ENCODE peak calls at places on chromosome 1, in nine cellular contexts. H is GM13976, X is fibroblast of pulmonary artery, S is HL-60, Y is BJ, T is fibroblast of villous mesenchyme, B is GM20000, V is body of pancreas, R is type B pancreatic cell. Z is an unnamed sample.
A peak's percentile ranks its signal among the peaks of the same experiment; 100 is the strongest.

GRCh38 chr1:97827887-97828286 is 92.9 kb downstream of the DPYD start:
- DNase-seq in H (peak; percentile 37), X (no peak), S (no peak), Y (no peak), T (no peak), B (peak; percentile 31), V (no peak), R (no peak), Z (no peak)

GRCh38 chr1:44628962-44629756 is 45.1 kb downstream of the TMEM53 start:
- DNase-seq in H (no peak), X (peak; percentile 76), S (no peak), Y (peak; percentile 89), T (peak; percentile 59), B (no peak), V (no peak), R (no peak), Z (no peak)

GRCh38 chr1:242002528-242002927 is 3.6 kb upstream of the MAP1LC3C start:
- DNase-seq in H (no peak), X (no peak), S (no peak), Y (no peak), T (peak; percentile 36), B (no peak), V (no peak), R (no peak), Z (no peak)

GRCh38 chr1:248404024-248404423 is 1.2 kb downstream of the OR2T1 start:
- DNase-seq in H (no peak), X (peak; percentile 17), S (peak; percentile 47), Y (no peak), T (peak; percentile 20), B (peak; percentile 28), V (no peak), R (no peak), Z (no peak)

GRCh38 chr1:94936861-94937620 is 10.1 kb upstream of the CNN3 start:
- DNase-seq in H (no peak), X (no peak), S (no peak), Y (no peak), T (no peak), B (no peak), V (no peak), R (no peak), Z (no peak)

GRCh38 chr1:30596891-30597290 is 126.5 kb downstream of the MATN1 start:
- DNase-seq in H (no peak), X (no peak), S (no peak), Y (no peak), T (no peak), B (no peak), V (no peak), R (no peak), Z (no peak)

GRCh38 chr1:243508303-243508713 is 252.5 kb downstream of the SDCCAG8 start:
- DNase-seq in H (peak; percentile 47), X (no peak), S (no peak), Y (no peak), T (no peak), B (peak; percentile 48), V (no peak), R (no peak), Z (no peak)

GRCh38 chr1:73674945-73675561 is 522.9 kb downstream of the LRRIQ3 start:
- DNase-seq in H (peak; percentile 5), X (peak; percentile 8), S (no peak), Y (no peak), T (peak; percentile 1), B (peak; percentile 4), V (no peak), R (no peak), Z (peak; percentile 3)

GRCh38 chr1:220921991-220922390 is 42.7 kb downstream of the HLX start:
- DNase-seq in H (no peak), X (no peak), S (no peak), Y (no peak), T (no peak), B (no peak), V (no peak), R (no peak), Z (no peak)

GRCh38 chr1:240539031-240539430 is 72.9 kb downstream of the GREM2 start:
- DNase-seq in H (no peak), X (no peak), S (no peak), Y (no peak), T (no peak), B (no peak), V (no peak), R (no peak), Z (no peak)

DNA sequence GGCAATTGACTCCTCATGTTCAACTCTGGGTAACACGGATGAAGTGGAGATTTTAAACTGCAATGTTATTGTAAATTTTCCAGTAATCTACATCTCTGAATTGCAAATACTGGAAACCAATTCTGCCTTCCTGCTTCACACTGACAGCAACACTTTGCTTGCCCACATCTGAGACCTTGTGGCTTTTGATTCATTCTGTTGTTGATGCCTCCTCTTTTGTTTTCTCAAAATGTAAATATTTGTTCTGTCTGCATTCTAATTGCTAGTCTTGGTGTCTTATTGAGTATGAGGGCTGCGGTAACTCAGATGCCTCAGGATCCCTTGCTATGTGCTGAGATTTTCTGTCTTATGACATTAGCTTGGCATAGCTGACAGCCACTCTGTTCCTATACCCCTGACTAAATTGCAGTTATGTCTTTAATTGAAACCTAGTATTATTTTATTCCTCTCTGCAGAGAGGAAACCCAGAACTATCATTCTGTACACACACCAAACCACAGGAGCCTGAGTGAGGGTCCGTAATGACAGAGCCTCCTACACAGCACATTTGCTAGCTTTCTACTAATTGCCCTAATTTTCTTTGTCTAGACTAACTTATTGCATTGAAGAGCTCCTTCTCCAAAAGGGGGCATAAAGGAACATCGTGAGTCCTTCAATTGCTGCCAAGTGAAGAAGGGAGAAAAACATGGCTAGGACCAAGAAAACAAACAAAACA is 72.1 kb downstream of the GREM2 start:
- DNase-seq in H (no peak), X (no peak), S (no peak), Y (no peak), T (no peak), B (no peak), V (no peak), R (no peak), Z (no peak)
- TF ChIP-seq CTCF in H (no peak), X (no peak), S (no peak), Y (no peak), T (no peak), B (no peak), V (no peak), R (no peak), Z (no peak)

GRCh38 chr1:23804183-23804582 is 3.6 kb upstream of the GALE start:
- DNase-seq in H (no peak), X (no peak), S (no peak), Y (no peak), T (no peak), B (no peak), V (no peak), R (no peak), Z (peak; percentile 34)
- TF ChIP-seq CTCF in H (no peak), X (peak; percentile 22), S (no peak), Y (peak; percentile 28), T (peak; percentile 28), B (no peak), V (no peak), R (peak; percentile 62), Z (peak; percentile 29)

DNA sequence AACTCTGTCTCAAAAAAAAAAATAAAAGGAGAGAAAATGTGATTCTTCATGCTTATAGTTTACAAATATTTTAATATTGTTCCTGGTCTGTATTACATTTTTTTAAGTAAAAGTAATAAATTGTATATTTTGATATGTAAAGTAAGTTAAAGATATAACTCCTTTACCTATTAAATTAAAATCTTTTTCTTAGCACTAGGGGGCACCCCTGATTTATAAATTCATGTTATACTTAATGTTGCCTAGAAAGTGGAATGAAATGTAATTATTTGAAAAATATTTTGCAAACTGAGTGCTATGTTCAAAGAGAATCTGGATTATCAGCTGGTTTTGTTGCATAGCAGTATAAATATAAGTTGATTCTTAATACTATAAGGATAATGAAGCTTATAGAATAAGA is 49.2 kb downstream of the RALGPS2 start:
- DNase-seq in H (peak; percentile 23), X (peak; percentile 61), S (no peak), Y (no peak), T (peak; percentile 53), B (no peak), V (no peak), R (no peak), Z (no peak)
- TF ChIP-seq CTCF in H (no peak), X (peak; percentile 25), S (no peak), Y (no peak), T (peak; percentile 29), B (no peak), V (peak; percentile 35), R (peak; percentile 74), Z (peak; percentile 18)

GRCh38 chr1:167059045-167059728 is 31.0 kb downstream of the GPA33 start:
- DNase-seq in H (peak; percentile 70), X (peak; percentile 73), S (no peak), Y (no peak), T (peak; percentile 57), B (peak; percentile 68), V (peak; percentile 75), R (no peak), Z (peak; percentile 88)

GRCh38 chr1:167061073-167061464 is 29.1 kb downstream of the GPA33 start:
- DNase-seq in H (no peak), X (no peak), S (no peak), Y (no peak), T (no peak), B (no peak), V (no peak), R (no peak), Z (no peak)

GRCh38 chr1:167057297-167057688 is 32.9 kb downstream of the GPA33 start:
- DNase-seq in H (peak; percentile 59), X (peak; percentile 37), S (peak; percentile 17), Y (no peak), T (peak; percentile 10), B (peak; percentile 45), V (peak; percentile 63), R (no peak), Z (peak; percentile 46)

GRCh38 chr1:167059729-167060107 is 30.5 kb downstream of the GPA33 start:
- DNase-seq in H (no peak), X (no peak), S (no peak), Y (no peak), T (no peak), B (no peak), V (no peak), R (no peak), Z (no peak)

DNA sequence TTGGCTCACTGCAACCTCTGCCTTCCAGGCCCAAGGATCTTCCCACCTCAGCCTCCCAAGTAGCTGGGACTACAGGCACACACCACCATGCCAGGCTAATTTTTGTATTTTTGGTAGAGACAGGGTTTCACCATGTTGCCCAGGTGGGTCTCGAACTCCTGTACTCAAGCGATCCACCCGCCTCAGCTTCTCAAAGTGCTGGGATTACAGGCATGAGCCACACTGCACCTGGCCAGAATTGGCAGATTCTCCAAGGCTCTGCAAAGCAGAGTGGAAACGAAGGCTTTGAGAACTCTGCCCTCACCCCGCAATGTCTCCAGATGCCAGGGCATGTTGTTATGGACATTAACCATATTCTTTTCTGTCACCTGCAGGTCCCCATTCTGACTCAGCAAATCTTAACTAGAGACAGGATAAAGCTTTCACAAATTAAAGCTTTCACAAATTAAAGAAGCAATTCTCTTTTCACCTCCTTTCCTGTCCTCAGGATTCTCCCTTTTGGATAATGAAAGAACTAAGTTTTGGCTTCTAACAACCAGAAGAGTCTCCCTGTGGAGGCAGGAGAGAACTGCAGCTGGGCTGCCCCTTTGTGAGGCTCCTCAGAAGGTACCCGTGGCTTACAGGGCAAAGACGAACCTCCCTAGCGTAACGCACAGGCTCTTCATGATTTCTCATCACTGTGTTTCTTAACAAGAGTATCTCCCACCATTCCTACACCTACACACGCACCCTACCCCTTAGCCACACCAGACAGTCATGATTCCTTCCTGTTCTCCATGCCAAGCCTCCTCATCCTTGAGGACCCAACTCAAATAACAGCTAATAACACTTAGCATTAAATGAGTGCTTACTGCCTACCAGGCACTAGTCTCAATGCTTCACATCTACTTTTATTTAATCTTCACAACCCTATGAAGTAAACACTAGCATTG is 29.8 kb downstream of the GPA33 start:
- DNase-seq in H (no peak), X (peak; percentile 4), S (no peak), Y (no peak), T (no peak), B (no peak), V (no peak), R (no peak), Z (no peak)
- TF ChIP-seq CTCF in H (no peak), X (peak; percentile 32), S (no peak), Y (peak; percentile 20), T (peak; percentile 38), B (no peak), V (no peak), R (peak; percentile 54), Z (peak; percentile 8)